ENCODE peak calls at places on chromosomes 7 and 10, in four cellular contexts. C is left ventricle myocardium inferior, B is AG10803, S is IMR-90. E is an unnamed sample.

GRCh38 chr10:5665380-5666323 is 743 bp downstream of the ASB13 start:
- DNase-seq in C (peak), B (peak), S (no peak), E (no peak)

GRCh38 chr10:68082815-68083395 is 7.8 kb upstream of the HERC4 start:
- DNase-seq in C (no peak), B (peak), S (peak), E (no peak)

GRCh38 chr7:4682621-4683042 is 537 bp downstream of the FOXK1 start:
- DNase-seq in C (peak), B (peak), S (peak), E (no peak)

GRCh38 chr10:76444034-76444800 is 1012.8 kb downstream of the LRMDA start:
- DNase-seq in C (peak), B (peak), S (peak), E (peak)

GRCh38 chr10:31153692-31154091 is 122.0 kb upstream of the ZNF438 start:
- DNase-seq in C (no peak), B (no peak), S (no peak), E (no peak)

GRCh38 chr7:111138196-111138569 is 47.3 kb downstream of the LRRN3 start:
- DNase-seq in C (peak), B (peak), S (peak), E (no peak)

GRCh38 chr7:128389085-128389814 is 20.5 kb downstream of the IMPDH1 start:
- DNase-seq in C (no peak), B (no peak), S (no peak), E (no peak)

GRCh38 chr7:121810831-121811494 is 62.0 kb upstream of the PTPRZ1 start:
- DNase-seq in C (no peak), B (no peak), S (no peak), E (no peak)

GRCh38 chr7:131042269-131043160 is 285.2 kb upstream of the MKLN1 start:
- DNase-seq in C (no peak), B (no peak), S (no peak), E (no peak)

GRCh38 chr7:45656431-45656830 is 82.3 kb downstream of the ADCY1 start:
- DNase-seq in C (no peak), B (no peak), S (no peak), E (no peak)

GRCh38 chr10:127148933-127149220 is 47.5 kb downstream of the INSYN2A start:
- DNase-seq in C (no peak), B (peak), S (peak), E (no peak)

GRCh38 chr10:13462551-13462950 is 66.3 kb downstream of the BEND7 start:
- DNase-seq in C (no peak), B (peak), S (peak), E (no peak)

GRCh38 chr7:65477326-65477725 is 103.7 kb downstream of the ZNF92 start:
- DNase-seq in C (no peak), B (no peak), S (peak), E (no peak)

GRCh38 chr7:63112764-63113712 is 885.6 kb upstream of the ZNF722 start:
- DNase-seq in C (no peak), B (no peak), S (no peak), E (no peak)

GRCh38 chr7:81186691-81187090 is 267.8 kb upstream of the SEMA3C start:
- DNase-seq in C (no peak), B (peak), S (peak), E (peak)

GRCh38 chr10:77837248-77837924 is 89.2 kb downstream of the DLG5 start:
- DNase-seq in C (no peak), B (peak), S (peak), E (peak)

GRCh38 chr7:120725376-120726039 is 132.4 kb downstream of the TSPAN12 start:
- DNase-seq in C (no peak), B (peak), S (peak), E (peak)

GRCh38 chr7:110454713-110455112 is 636.2 kb upstream of the LRRN3 start:
- DNase-seq in C (no peak), B (no peak), S (no peak), E (no peak)

GRCh38 chr10:77641788-77642397 is 4.3 kb upstream of the KCNMA1 start:
- DNase-seq in C (no peak), B (peak), S (peak), E (peak)

GRCh38 chr7:128035712-128036111 is 4.5 kb upstream of the LRRC4 start:
- DNase-seq in C (no peak), B (no peak), S (no peak), E (no peak)

GRCh38 chr7:89927762-89928161 is 226.5 kb upstream of the STEAP1 start:
- DNase-seq in C (no peak), B (no peak), S (no peak), E (no peak)

GRCh38 chr10:73625004-73625883 is 16.0 kb downstream of the MYOZ1 start:
- DNase-seq in C (peak), B (peak), S (peak), E (no peak)

GRCh38 chr10:71244638-71245419 is 32.5 kb downstream of the UNC5B start:
- DNase-seq in C (peak), B (peak), S (peak), E (peak)

GRCh38 chr7:78141533-78142281 is 343.1 kb downstream of the PHTF2 start:
- DNase-seq in C (no peak), B (peak), S (peak), E (peak)

GRCh38 chr10:96678725-96679124 is 41.6 kb downstream of the PIK3AP1 start:
- DNase-seq in C (no peak), B (no peak), S (no peak), E (no peak)

GRCh38 chr7:158097511-158098124 is 490.0 kb downstream of the PTPRN2 start:
- DNase-seq in C (no peak), B (no peak), S (no peak), E (no peak)

GRCh38 chr10:70379581-70380176 is 2.7 kb downstream of the LRRC20 start:
- DNase-seq in C (no peak), B (no peak), S (no peak), E (no peak)

GRCh38 chr7:85287126-85287825 is 100.4 kb upstream of the SEMA3D start:
- DNase-seq in C (no peak), B (peak), S (peak), E (peak)

GRCh38 chr10:100896876-100897461 is 15.8 kb upstream of the SLF2 start:
- DNase-seq in C (no peak), B (no peak), S (peak), E (no peak)

GRCh38 chr7:55144333-55144954 is 125.6 kb downstream of the EGFR start:
- DNase-seq in C (no peak), B (no peak), S (no peak), E (no peak)

GRCh38 chr7:24797270-24797669 is 40.0 kb upstream of the GSDME start:
- DNase-seq in C (no peak), B (no peak), S (no peak), E (no peak)

DNA sequence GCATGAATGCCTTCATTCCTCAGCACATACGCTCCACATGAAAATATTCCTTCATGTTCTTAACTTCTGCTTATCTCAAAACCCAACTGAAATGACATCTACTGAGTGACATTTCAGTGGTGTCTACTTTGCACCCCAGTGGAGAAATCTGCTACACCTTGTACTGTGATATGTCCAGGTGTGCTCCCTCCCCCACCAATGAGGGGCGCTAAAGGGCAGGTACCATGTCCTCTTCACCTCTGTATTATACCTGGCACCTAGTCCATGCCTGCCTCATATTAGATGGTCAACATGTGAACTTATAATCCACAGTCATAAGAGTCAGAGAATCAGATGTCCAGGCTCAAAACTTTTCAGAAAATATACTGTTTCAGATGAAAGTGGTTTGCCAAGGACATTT is 2.1 kb downstream of the PAXIP1 start:
- DNase-seq in C (no peak), B (no peak), S (no peak), E (no peak)
- H3K4me3 ChIP-seq in C (no peak), B (no peak), S (no peak), E (no peak)

GRCh38 chr7:15041226-15041625 is 138.7 kb upstream of the DGKB start:
- DNase-seq in C (no peak), B (no peak), S (peak), E (no peak)
- H3K4me3 ChIP-seq in C (no peak), B (no peak), S (no peak), E (no peak)

GRCh38 chr10:44310762-44311562 is 73.9 kb downstream of the CXCL12 start:
- DNase-seq in C (peak), B (peak), S (peak), E (peak)
- H3K4me3 ChIP-seq in C (peak), B (peak), S (no peak), E (peak)

DNA sequence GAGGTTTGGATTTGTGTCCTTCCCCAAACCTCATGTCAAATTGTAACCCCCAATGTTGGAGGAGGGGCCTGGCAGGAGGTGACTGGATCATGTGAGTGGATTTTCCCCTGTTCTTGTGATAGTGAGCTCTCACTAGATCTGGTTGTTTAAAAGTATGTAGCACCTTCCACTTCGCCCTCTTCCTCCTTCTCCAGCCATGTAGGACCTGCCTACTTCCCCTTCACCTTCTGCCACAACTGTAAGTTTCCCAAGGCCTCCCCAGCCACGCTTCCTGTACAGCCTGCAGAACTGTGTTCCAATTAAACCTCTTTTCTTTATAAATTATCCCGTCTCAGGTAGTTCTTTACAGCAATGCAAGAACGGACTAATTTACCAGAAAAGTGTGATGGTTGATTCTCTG is 113.8 kb downstream of the FAM107B start:
- DNase-seq in C (no peak), B (no peak), S (no peak), E (no peak)
- H3K4me3 ChIP-seq in C (no peak), B (no peak), S (no peak), E (no peak)

DNA sequence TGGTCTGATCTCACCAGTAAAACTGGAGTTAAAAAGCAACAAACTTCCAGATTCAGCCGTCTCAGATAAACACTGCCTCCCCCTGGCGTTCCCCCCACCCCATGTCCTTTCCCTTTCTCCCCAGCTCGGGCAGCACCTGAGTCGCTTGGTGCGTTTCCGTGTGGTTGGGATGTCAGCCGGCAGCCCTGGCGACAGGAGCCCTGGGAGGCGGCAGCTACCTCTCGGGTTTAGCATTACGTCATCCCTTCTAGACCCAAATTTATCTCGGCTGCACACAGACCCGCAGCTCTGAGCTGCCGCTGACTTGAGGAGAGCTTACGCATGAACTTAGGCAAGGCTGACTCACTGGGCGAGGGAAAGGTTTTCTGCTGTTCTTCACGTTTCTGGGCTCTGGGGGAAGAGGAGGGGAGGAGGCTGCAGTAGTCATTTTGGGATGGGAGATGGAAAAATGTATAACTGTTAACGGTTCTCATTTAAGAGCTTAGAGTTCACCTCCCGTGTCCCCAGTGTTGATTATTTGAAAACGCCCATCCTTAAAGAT is 14.4 kb downstream of the MXI1 start:
- DNase-seq in C (peak), B (peak), S (peak), E (peak)
- H3K4me3 ChIP-seq in C (peak), B (peak), S (peak), E (peak)

DNA sequence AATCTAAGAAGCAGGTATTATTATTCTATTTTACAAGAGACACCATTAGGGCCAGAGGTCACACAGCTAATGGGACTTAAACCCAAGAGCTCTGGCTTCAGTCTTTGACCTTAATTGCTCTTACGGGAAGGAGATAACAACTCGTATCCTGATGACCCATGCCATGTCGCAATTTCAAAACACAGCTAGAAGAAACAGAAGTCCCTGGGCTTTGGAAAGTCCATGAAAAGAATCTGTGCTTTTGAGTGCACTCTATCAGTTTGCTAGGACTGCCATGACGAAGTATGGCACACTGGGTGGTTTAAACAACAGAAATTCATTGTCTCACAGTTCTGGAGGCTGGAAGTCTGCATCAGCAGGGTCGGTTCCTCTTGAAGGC is 247.8 kb upstream of the AOAH start:
- DNase-seq in C (no peak), B (no peak), S (no peak), E (no peak)
- H3K4me3 ChIP-seq in C (no peak), B (no peak), S (no peak), E (no peak)

GRCh38 chr10:107418411-107418810 is 253.9 kb upstream of the SORCS1 start:
- DNase-seq in C (no peak), B (no peak), S (no peak), E (no peak)

GRCh38 chr10:107409517-107409916 is 245.0 kb upstream of the SORCS1 start:
- DNase-seq in C (no peak), B (peak), S (peak), E (peak)

GRCh38 chr10:107413971-107414370 is 249.5 kb upstream of the SORCS1 start:
- DNase-seq in C (no peak), B (no peak), S (no peak), E (no peak)

GRCh38 chr10:107417446-107417845 is 252.9 kb upstream of the SORCS1 start:
- DNase-seq in C (no peak), B (no peak), S (peak), E (no peak)

DNA sequence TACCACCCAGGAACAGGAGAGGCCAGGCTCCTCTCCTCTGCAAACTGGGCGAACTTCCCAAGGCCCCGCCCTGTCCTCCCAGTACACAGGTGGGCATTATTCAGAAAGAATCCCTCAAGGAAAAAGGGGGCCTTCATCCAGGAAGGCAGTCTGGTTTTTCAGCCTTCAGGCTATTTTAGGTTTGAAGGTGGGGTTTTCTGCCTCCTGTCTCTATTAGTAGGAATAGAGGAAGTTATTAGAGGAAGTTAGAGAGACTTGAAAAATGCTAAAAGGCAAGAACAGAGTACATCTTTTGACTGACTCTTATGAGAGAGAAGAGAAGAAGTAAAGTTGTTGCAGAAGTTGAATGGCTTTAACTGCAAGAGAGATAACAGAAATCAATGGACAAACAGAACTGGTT is 250.9 kb upstream of the SORCS1 start:
- DNase-seq in C (no peak), B (no peak), S (no peak), E (no peak)
- H3K4me3 ChIP-seq in C (no peak), B (no peak), S (no peak), E (no peak)

GRCh38 chr7:141700291-141700847 is 1.6 kb downstream of the DENND11 start:
- DNase-seq in C (no peak), B (no peak), S (no peak), E (no peak)
- H3K4me3 ChIP-seq in C (peak), B (peak), S (no peak), E (no peak)

GRCh38 chr7:39313958-39314357 is 252.2 kb upstream of the YAE1 start:
- DNase-seq in C (no peak), B (no peak), S (no peak), E (no peak)
- H3K4me3 ChIP-seq in C (no peak), B (no peak), S (no peak), E (no peak)

GRCh38 chr7:73715648-73716317 is 3.7 kb downstream of the STX1A start:
- DNase-seq in C (no peak), B (peak), S (peak), E (peak)
- H3K4me3 ChIP-seq in C (no peak), B (no peak), S (no peak), E (no peak)